ENCODE peak calls at places on chromosomes 13 and 19, in nine cellular contexts. D is CD8-positive, alpha-beta T cell; Z is mammary epithelial cell; O is right atrium auricular region; H is gastrocnemius medialis; X is Peyer's patch; I is neural progenitor cell; K is cardiac muscle cell; T is thyroid gland. S is an unnamed sample.

GRCh38 chr19:21143846-21144245 is 2.0 kb downstream of the ZNF431 start:
- DNase-seq in D (no peak), Z (peak; percentile 77), O (no peak), H (no peak), X (no peak), I (no peak), K (no peak), T (peak; percentile 37), S (no peak)

GRCh38 chr19:30227661-30228112 is 144.5 kb upstream of the ZNF536 start:
- DNase-seq in D (no peak), Z (peak; percentile 42), O (no peak), H (no peak), X (peak; percentile 68), I (peak; percentile 94), K (peak; percentile 71), T (peak; percentile 67), S (peak; percentile 68)

GRCh38 chr19:6935069-6935468 is 47.7 kb downstream of the ADGRE1 start:
- DNase-seq in D (no peak), Z (no peak), O (no peak), H (no peak), X (no peak), I (no peak), K (no peak), T (no peak), S (no peak)

GRCh38 chr13:44140146-44140545 is 233.5 kb upstream of the SERP2 start:
- DNase-seq in D (no peak), Z (no peak), O (no peak), H (no peak), X (peak; percentile 60), I (peak; percentile 76), K (no peak), T (no peak), S (no peak)

GRCh38 chr19:46911456-46911855 is 50.7 kb downstream of the ARHGAP35 start:
- DNase-seq in D (no peak), Z (no peak), O (no peak), H (no peak), X (no peak), I (no peak), K (no peak), T (no peak), S (no peak)

GRCh38 chr13:28415994-28416411 is 78.9 kb downstream of the FLT1 start:
- DNase-seq in D (no peak), Z (no peak), O (no peak), H (no peak), X (no peak), I (no peak), K (no peak), T (no peak), S (no peak)

GRCh38 chr19:23957660-23958281 is 43.1 kb downstream of the ZNF726 start:
- DNase-seq in D (no peak), Z (peak; percentile 88), O (no peak), H (no peak), X (no peak), I (no peak), K (no peak), T (no peak), S (no peak)

GRCh38 chr19:54137913-54138776 is 583 bp downstream of the CNOT3 start:
- DNase-seq in D (no peak), Z (no peak), O (no peak), H (no peak), X (no peak), I (peak; percentile 75), K (no peak), T (peak; percentile 31), S (no peak)

GRCh38 chr13:106532111-106532929 is 3.1 kb downstream of the EFNB2 start:
- DNase-seq in D (no peak), Z (peak; percentile 37), O (no peak), H (no peak), X (peak; percentile 58), I (peak; percentile 59), K (peak; percentile 49), T (peak; percentile 10), S (peak; percentile 50)

GRCh38 chr13:21735621-21736401 is 64.9 kb downstream of the FGF9 start:
- DNase-seq in D (no peak), Z (no peak), O (no peak), H (no peak), X (no peak), I (no peak), K (no peak), T (no peak), S (peak; percentile 20)

GRCh38 chr19:35142531-35143230 is 374 bp upstream of the FXYD7 start:
- DNase-seq in D (peak; percentile 71), Z (no peak), O (no peak), H (no peak), X (peak; percentile 70), I (peak; percentile 84), K (peak; percentile 52), T (no peak), S (peak; percentile 60)

GRCh38 chr19:41612483-41612882 is 14.4 kb downstream of the CEACAM4 start:
- DNase-seq in D (no peak), Z (no peak), O (no peak), H (no peak), X (no peak), I (no peak), K (no peak), T (no peak), S (no peak)

GRCh38 chr19:46601318-46602224 is at the start of gene CALM3:
- DNase-seq in D (no peak), Z (no peak), O (peak; percentile 57), H (no peak), X (peak; percentile 59), I (peak; percentile 39), K (no peak), T (peak; percentile 30), S (peak; percentile 25)

GRCh38 chr13:35881360-35881759 is 249.8 kb downstream of the DCLK1 start:
- DNase-seq in D (no peak), Z (no peak), O (no peak), H (no peak), X (no peak), I (no peak), K (peak; percentile 43), T (no peak), S (no peak)

GRCh38 chr13:109271991-109272454 is 514.4 kb downstream of the IRS2 start:
- DNase-seq in D (no peak), Z (peak; percentile 72), O (no peak), H (no peak), X (no peak), I (peak; percentile 60), K (no peak), T (no peak), S (no peak)

GRCh38 chr13:42041017-42041683 is 7.3 kb upstream of the DGKH start:
- DNase-seq in D (no peak), Z (peak; percentile 78), O (no peak), H (peak; percentile 15), X (peak; percentile 81), I (peak; percentile 68), K (peak; percentile 59), T (peak; percentile 65), S (peak; percentile 22)
- H3K4me3 ChIP-seq in D (peak overlapping the region; percentile 52), Z (peak overlapping the region; percentile 92), O (peak overlapping the region; percentile 85), H (peak overlapping the region; percentile 72), X (peak overlapping the region; percentile 92), I (peak overlapping the region; percentile 88), K (peak overlapping the region; percentile 55), T (peak overlapping the region; percentile 27), S (peak overlapping the region; percentile 80)

GRCh38 chr19:19321143-19321577 is 531 bp downstream of the MAU2 start:
- DNase-seq in D (no peak), Z (peak; percentile 6), O (no peak), H (no peak), X (no peak), I (peak; percentile 71), K (no peak), T (no peak), S (peak; percentile 20)
- TF ChIP-seq CTCF in D (no peak), Z (no peak), O (no peak), H (no peak), X (no peak), I (no peak), K (no peak), T (no peak), S (no peak)

DNA sequence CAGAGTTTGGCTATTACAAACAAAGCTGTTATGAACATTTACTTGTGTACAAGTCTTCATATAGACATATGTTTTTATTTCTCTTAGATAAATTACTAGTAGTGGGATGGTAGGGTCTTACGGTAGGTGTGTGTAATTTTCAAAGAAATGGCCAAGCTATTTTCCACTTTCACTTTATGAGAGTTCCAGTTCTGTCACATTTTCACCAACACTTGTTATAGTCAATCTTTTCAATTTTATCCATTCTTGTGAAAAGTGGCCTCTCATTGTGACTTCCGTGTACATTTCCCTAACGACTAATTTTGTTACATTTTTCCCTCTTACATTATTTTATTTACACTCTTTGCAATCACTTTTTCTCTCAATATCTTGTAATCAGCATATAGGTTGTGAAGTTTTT is 18.3 kb downstream of the MBD3L1 start:
- DNase-seq in D (no peak), Z (no peak), O (no peak), H (no peak), X (no peak), I (no peak), K (no peak), T (no peak), S (no peak)
- H3K9me3 ChIP-seq in D (no peaks in the 10 kb centered on the region), Z (peaks cover 28% of the 10 kb centered on the region), O (peaks cover 11% of the 10 kb centered on the region), H (no peaks in the 10 kb centered on the region), X (no peaks in the 10 kb centered on the region), I (peaks cover 11% of the 10 kb centered on the region), K (no peaks in the 10 kb centered on the region), T (no peaks in the 10 kb centered on the region), S (no peaks in the 10 kb centered on the region)

GRCh38 chr13:99953138-99953755 is 18.3 kb downstream of the ZIC5 start:
- DNase-seq in D (no peak), Z (no peak), O (no peak), H (no peak), X (no peak), I (no peak), K (no peak), T (no peak), S (no peak)

GRCh38 chr13:99958402-99959126 is 13.0 kb downstream of the ZIC5 start:
- DNase-seq in D (no peak), Z (no peak), O (no peak), H (no peak), X (no peak), I (peak; percentile 89), K (no peak), T (no peak), S (no peak)

GRCh38 chr13:99956473-99957349 is 14.9 kb downstream of the ZIC5 start:
- DNase-seq in D (no peak), Z (no peak), O (no peak), H (no peak), X (no peak), I (peak; percentile 77), K (no peak), T (no peak), S (no peak)

GRCh38 chr13:99955107-99955746 is 16.3 kb downstream of the ZIC5 start:
- DNase-seq in D (no peak), Z (no peak), O (no peak), H (no peak), X (no peak), I (no peak), K (no peak), T (no peak), S (no peak)

DNA sequence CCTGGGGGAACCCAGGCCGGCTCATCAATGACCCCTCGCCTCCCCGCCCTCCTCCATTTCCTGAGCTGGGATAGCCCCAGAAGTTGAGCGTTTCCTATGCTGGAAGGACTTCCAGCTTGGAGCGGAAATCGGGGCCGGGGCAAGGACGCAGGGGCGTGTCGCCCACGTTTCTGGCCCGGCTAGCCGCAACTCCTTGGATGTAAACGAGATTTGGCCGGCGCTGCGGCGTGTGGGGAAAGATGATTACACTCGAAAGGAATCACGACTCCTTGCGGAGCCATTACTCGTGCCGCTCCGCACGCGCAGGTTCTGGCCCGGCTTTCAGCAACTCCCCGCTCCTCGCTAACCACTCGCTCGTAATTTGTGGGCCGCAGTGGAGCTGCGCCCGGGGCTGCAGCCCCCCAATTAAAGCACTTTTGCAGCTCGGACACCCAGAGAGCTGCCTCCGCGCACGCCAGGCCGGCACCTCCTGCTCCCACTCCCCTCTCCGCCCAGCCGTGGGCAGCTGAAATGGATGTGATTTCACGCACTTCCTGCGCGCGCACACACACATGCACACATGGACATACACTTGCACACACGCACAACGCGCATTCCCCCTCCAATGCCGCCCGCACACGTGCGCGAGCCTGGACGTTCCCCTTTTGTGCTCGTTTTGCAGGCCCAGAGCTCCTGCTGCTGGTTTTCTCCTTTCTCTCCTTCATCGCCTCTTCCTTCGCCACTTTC is 15.7 kb downstream of the ZIC5 start:
- DNase-seq in D (no peak), Z (no peak), O (no peak), H (no peak), X (no peak), I (peak; percentile 67), K (peak; percentile 57), T (no peak), S (no peak)
- H3K4me3 ChIP-seq in D (no peak overlapping the region), Z (no peak overlapping the region), O (peak overlapping the region; percentile 23), H (peak overlapping the region; percentile 47), X (no peak overlapping the region), I (peak overlapping the region; percentile 56), K (peak overlapping the region; percentile 20), T (no peak overlapping the region), S (peak overlapping the region; percentile 24)